ENCODE peak calls at places on chromosomes 7 and 10, in six cellular contexts. One of them, this sample, is unnamed.

GRCh38 chr7:156792611-156793010 is 100.4 kb downstream of the LMBR1 start:
- DNase-seq in lower leg skin: no peak
- DNase-seq in stimulated activated CD4-positive, alpha-beta T cell treated with anti-CD3 and anti-CD28 coated beads, Interleukin-12 subunit alpha, Interleukin-12 subunit beta, amount 100 ng/mL, for 48 hours: no peak
- DNase-seq in germinal center: no peak
- DNase-seq in stimulated activated CD8-positive, alpha-beta memory T cell treated with anti-CD3 and anti-CD28 coated beads, Interleukin-7, amount 100 ng/mL, for 24 hours: no peak
- DNase-seq in T follicular helper cell: no peak
- DNase-seq in this sample: no peak

GRCh38 chr10:85642082-85642420 is 724.5 kb downstream of the GRID1 start:
- DNase-seq in lower leg skin: no peak
- DNase-seq in stimulated activated CD4-positive, alpha-beta T cell treated with anti-CD3 and anti-CD28 coated beads, Interleukin-12 subunit alpha, Interleukin-12 subunit beta, amount 100 ng/mL, for 48 hours: no peak
- DNase-seq in germinal center: no peak
- DNase-seq in stimulated activated CD8-positive, alpha-beta memory T cell treated with anti-CD3 and anti-CD28 coated beads, Interleukin-7, amount 100 ng/mL, for 24 hours: no peak
- DNase-seq in T follicular helper cell: no peak
- DNase-seq in this sample: no peak

GRCh38 chr7:26919906-26920530 is 55.6 kb upstream of the SKAP2 start:
- DNase-seq in lower leg skin: no peak
- DNase-seq in stimulated activated CD4-positive, alpha-beta T cell treated with anti-CD3 and anti-CD28 coated beads, Interleukin-12 subunit alpha, Interleukin-12 subunit beta, amount 100 ng/mL, for 48 hours: no peak
- DNase-seq in germinal center: no peak
- DNase-seq in stimulated activated CD8-positive, alpha-beta memory T cell treated with anti-CD3 and anti-CD28 coated beads, Interleukin-7, amount 100 ng/mL, for 24 hours: no peak
- DNase-seq in T follicular helper cell: no peak
- DNase-seq in this sample: no peak

GRCh38 chr10:62992145-62992721 is 140.9 kb upstream of the NRBF2 start:
- DNase-seq in lower leg skin: peak; percentile 30
- DNase-seq in stimulated activated CD4-positive, alpha-beta T cell treated with anti-CD3 and anti-CD28 coated beads, Interleukin-12 subunit alpha, Interleukin-12 subunit beta, amount 100 ng/mL, for 48 hours: no peak
- DNase-seq in germinal center: no peak
- DNase-seq in stimulated activated CD8-positive, alpha-beta memory T cell treated with anti-CD3 and anti-CD28 coated beads, Interleukin-7, amount 100 ng/mL, for 24 hours: no peak
- DNase-seq in T follicular helper cell: no peak
- DNase-seq in this sample: no peak

GRCh38 chr7:2045559-2046405 is 187.0 kb downstream of the MAD1L1 start:
- DNase-seq in lower leg skin: no peak
- DNase-seq in stimulated activated CD4-positive, alpha-beta T cell treated with anti-CD3 and anti-CD28 coated beads, Interleukin-12 subunit alpha, Interleukin-12 subunit beta, amount 100 ng/mL, for 48 hours: no peak
- DNase-seq in germinal center: no peak
- DNase-seq in stimulated activated CD8-positive, alpha-beta memory T cell treated with anti-CD3 and anti-CD28 coated beads, Interleukin-7, amount 100 ng/mL, for 24 hours: no peak
- DNase-seq in T follicular helper cell: no peak
- DNase-seq in this sample: no peak

GRCh38 chr7:30971840-30972563 is 8.2 kb downstream of the GHRHR start:
- DNase-seq in lower leg skin: peak; percentile 3
- DNase-seq in stimulated activated CD4-positive, alpha-beta T cell treated with anti-CD3 and anti-CD28 coated beads, Interleukin-12 subunit alpha, Interleukin-12 subunit beta, amount 100 ng/mL, for 48 hours: no peak
- DNase-seq in germinal center: no peak
- DNase-seq in stimulated activated CD8-positive, alpha-beta memory T cell treated with anti-CD3 and anti-CD28 coated beads, Interleukin-7, amount 100 ng/mL, for 24 hours: no peak
- DNase-seq in T follicular helper cell: no peak
- DNase-seq in this sample: no peak

GRCh38 chr10:1659221-1659791 is 78.0 kb downstream of the ADARB2 start:
- DNase-seq in lower leg skin: no peak
- DNase-seq in stimulated activated CD4-positive, alpha-beta T cell treated with anti-CD3 and anti-CD28 coated beads, Interleukin-12 subunit alpha, Interleukin-12 subunit beta, amount 100 ng/mL, for 48 hours: no peak
- DNase-seq in germinal center: no peak
- DNase-seq in stimulated activated CD8-positive, alpha-beta memory T cell treated with anti-CD3 and anti-CD28 coated beads, Interleukin-7, amount 100 ng/mL, for 24 hours: no peak
- DNase-seq in T follicular helper cell: no peak
- DNase-seq in this sample: no peak

GRCh38 chr10:124701881-124702656 is 42.1 kb downstream of the FAM53B start:
- DNase-seq in lower leg skin: no peak
- DNase-seq in stimulated activated CD4-positive, alpha-beta T cell treated with anti-CD3 and anti-CD28 coated beads, Interleukin-12 subunit alpha, Interleukin-12 subunit beta, amount 100 ng/mL, for 48 hours: no peak
- DNase-seq in germinal center: no peak
- DNase-seq in stimulated activated CD8-positive, alpha-beta memory T cell treated with anti-CD3 and anti-CD28 coated beads, Interleukin-7, amount 100 ng/mL, for 24 hours: no peak
- DNase-seq in T follicular helper cell: no peak
- DNase-seq in this sample: no peak

GRCh38 chr10:26550774-26551526 is 112.8 kb downstream of the APBB1IP start:
- DNase-seq in lower leg skin: no peak
- DNase-seq in stimulated activated CD4-positive, alpha-beta T cell treated with anti-CD3 and anti-CD28 coated beads, Interleukin-12 subunit alpha, Interleukin-12 subunit beta, amount 100 ng/mL, for 48 hours: no peak
- DNase-seq in germinal center: no peak
- DNase-seq in stimulated activated CD8-positive, alpha-beta memory T cell treated with anti-CD3 and anti-CD28 coated beads, Interleukin-7, amount 100 ng/mL, for 24 hours: no peak
- DNase-seq in T follicular helper cell: no peak
- DNase-seq in this sample: no peak

GRCh38 chr7:78149787-78150186 is 351.2 kb downstream of the PHTF2 start:
- DNase-seq in lower leg skin: no peak
- DNase-seq in stimulated activated CD4-positive, alpha-beta T cell treated with anti-CD3 and anti-CD28 coated beads, Interleukin-12 subunit alpha, Interleukin-12 subunit beta, amount 100 ng/mL, for 48 hours: no peak
- DNase-seq in germinal center: no peak
- DNase-seq in stimulated activated CD8-positive, alpha-beta memory T cell treated with anti-CD3 and anti-CD28 coated beads, Interleukin-7, amount 100 ng/mL, for 24 hours: no peak
- DNase-seq in T follicular helper cell: no peak
- DNase-seq in this sample: no peak

GRCh38 chr7:30713397-30713796 is 31.1 kb upstream of the CRHR2 start:
- DNase-seq in lower leg skin: no peak
- DNase-seq in stimulated activated CD4-positive, alpha-beta T cell treated with anti-CD3 and anti-CD28 coated beads, Interleukin-12 subunit alpha, Interleukin-12 subunit beta, amount 100 ng/mL, for 48 hours: no peak
- DNase-seq in germinal center: no peak
- DNase-seq in stimulated activated CD8-positive, alpha-beta memory T cell treated with anti-CD3 and anti-CD28 coated beads, Interleukin-7, amount 100 ng/mL, for 24 hours: no peak
- DNase-seq in T follicular helper cell: no peak
- DNase-seq in this sample: no peak